ENCODE peak calls at places on chromosome 14, in nine cellular contexts. K is cardiac muscle cell, Z is mammary epithelial cell, A is tibial nerve, Q is body of pancreas, L is Panc1, Y is heart left ventricle, V is IMR-90, M is substantia nigra. J is an unnamed sample.

GRCh38 chr14:68367444-68368014 is 425.3 kb downstream of the ZFP36L1 start:
- DNase-seq in K (no peak), Z (no peak), A (no peak), Q (no peak), L (no peak), Y (no peak), V (no peak), M (no peak), J (no peak)

GRCh38 chr14:39229601-39230110 is 4.1 kb upstream of the MIA2 start:
- DNase-seq in K (no peak), Z (no peak), A (no peak), Q (no peak), L (no peak), Y (no peak), V (no peak), M (no peak), J (no peak)

GRCh38 chr14:45361727-45362126 is 108.7 kb upstream of the MIS18BP1 start:
- DNase-seq in K (no peak), Z (no peak), A (no peak), Q (no peak), L (no peak), Y (no peak), V (no peak), M (no peak), J (no peak)

GRCh38 chr14:99800781-99801180 is 7.6 kb downstream of the EML1 start:
- DNase-seq in K (no peak), Z (no peak), A (no peak), Q (no peak), L (no peak), Y (no peak), V (no peak), M (no peak), J (no peak)

GRCh38 chr14:34075095-34075744 is 124.3 kb upstream of the EGLN3 start:
- DNase-seq in K (no peak), Z (no peak), A (no peak), Q (no peak), L (no peak), Y (no peak), V (no peak), M (no peak), J (no peak)

GRCh38 chr14:100783630-100784321 is 42.1 kb upstream of the MEG3 start:
- DNase-seq in K (no peak), Z (no peak), A (no peak), Q (no peak), L (no peak), Y (no peak), V (no peak), M (no peak), J (peak; percentile 31)

GRCh38 chr14:75025082-75025481 is 22.4 kb downstream of the EIF2B2 start:
- DNase-seq in K (no peak), Z (no peak), A (no peak), Q (no peak), L (no peak), Y (no peak), V (peak; percentile 69), M (no peak), J (no peak)

GRCh38 chr14:75247286-75247922 is 31.2 kb upstream of the FOS start:
- DNase-seq in K (no peak), Z (no peak), A (no peak), Q (no peak), L (no peak), Y (no peak), V (no peak), M (no peak), J (no peak)

GRCh38 chr14:25037032-25037431 is 12.9 kb downstream of the STXBP6 start:
- DNase-seq in K (peak; percentile 18), Z (no peak), A (no peak), Q (no peak), L (no peak), Y (no peak), V (no peak), M (no peak), J (no peak)

GRCh38 chr14:70754989-70755388 is 54.3 kb downstream of the MAP3K9 start:
- DNase-seq in K (no peak), Z (peak; percentile 91), A (no peak), Q (peak; percentile 54), L (peak; percentile 5), Y (no peak), V (no peak), M (no peak), J (peak; percentile 84)

GRCh38 chr14:93114068-93114710 is 1.5 kb downstream of the ITPK1 start:
- DNase-seq in K (no peak), Z (peak; percentile 20), A (no peak), Q (no peak), L (no peak), Y (no peak), V (no peak), M (no peak), J (no peak)

GRCh38 chr14:52902971-52903385 is 47.9 kb downstream of the FERMT2 start:
- DNase-seq in K (no peak), Z (peak; percentile 29), A (no peak), Q (no peak), L (no peak), Y (no peak), V (peak; percentile 57), M (no peak), J (no peak)

DNA sequence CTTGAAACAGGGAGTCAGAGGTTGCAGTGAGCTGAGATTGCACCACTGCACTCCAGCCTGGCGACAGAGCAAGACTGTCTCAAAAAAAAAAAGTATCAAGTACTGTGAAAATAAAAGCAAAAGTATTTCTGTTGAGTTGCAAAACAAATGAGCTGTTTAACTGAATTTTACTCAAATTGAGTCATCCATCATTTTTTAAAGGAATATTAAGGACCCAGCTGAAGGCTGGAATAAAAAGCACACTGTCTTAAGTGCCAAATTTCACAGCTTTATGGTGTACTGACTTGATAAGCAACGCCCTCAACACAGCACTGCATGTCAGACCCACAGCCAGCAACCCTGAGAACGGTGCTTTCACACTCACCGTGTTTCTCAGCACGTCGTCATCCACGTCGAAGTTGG is 57.9 kb downstream of the AMN start:
- DNase-seq in K (no peak), Z (no peak), A (no peak), Q (no peak), L (no peak), Y (no peak), V (no peak), M (no peak), J (no peak)
- H3K27ac ChIP-seq in K (no peak overlapping the region), Z (no peak overlapping the region), A (no peak overlapping the region), Q (no peak overlapping the region), L (no peak overlapping the region), Y (no peak overlapping the region), V (peak overlapping the region; percentile 47), M (no peak overlapping the region), J (no peak overlapping the region)

GRCh38 chr14:105474478-105475268 is at the start of gene CRIP2:
- DNase-seq in K (peak; percentile 89), Z (peak; percentile 47), A (no peak), Q (no peak), L (no peak), Y (peak; percentile 77), V (peak; percentile 10), M (no peak), J (peak; percentile 77)
- H3K27ac ChIP-seq in K (peak within 1 kb of the TSS; percentile 98), Z (peak within 1 kb of the TSS; percentile 83), A (peak within 1 kb of the TSS; percentile 96), Q (peak within 1 kb of the TSS; percentile 86), L (peak within 1 kb of the TSS; percentile 82), Y (peak within 1 kb of the TSS; percentile 100), V (peak within 1 kb of the TSS; percentile 18), M (peak within 1 kb of the TSS; percentile 85), J (peak within 1 kb of the TSS; percentile 100)

DNA sequence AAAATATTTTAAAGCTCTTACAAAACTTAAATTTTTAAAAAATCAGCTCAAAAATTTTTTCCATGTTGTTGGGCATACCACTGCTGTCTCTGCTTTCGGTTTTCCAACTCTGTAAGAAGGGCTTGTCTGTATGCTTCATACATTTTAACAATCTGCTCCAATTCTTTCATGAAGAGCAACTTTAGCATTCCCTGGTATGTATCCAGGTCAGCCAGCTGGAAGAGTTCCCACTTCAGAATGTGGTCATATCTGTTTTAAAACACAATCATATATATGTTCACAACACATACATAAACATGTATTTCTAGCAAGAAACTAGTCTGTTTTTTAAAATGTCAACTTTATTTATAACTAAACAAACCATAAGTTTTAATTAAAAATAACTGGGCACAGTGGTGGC is 33.0 kb downstream of the SAV1 start:
- DNase-seq in K (no peak), Z (no peak), A (no peak), Q (no peak), L (no peak), Y (no peak), V (peak; percentile 31), M (no peak), J (no peak)
- H3K27ac ChIP-seq in K (no peak overlapping the region), Z (no peak overlapping the region), A (no peak overlapping the region), Q (no peak overlapping the region), L (no peak overlapping the region), Y (no peak overlapping the region), V (no peak overlapping the region), M (no peak overlapping the region), J (no peak overlapping the region)

GRCh38 chr14:28143340-28143739 is 623.2 kb upstream of the FOXG1 start:
- DNase-seq in K (no peak), Z (no peak), A (no peak), Q (no peak), L (no peak), Y (no peak), V (no peak), M (no peak), J (no peak)
- H3K27ac ChIP-seq in K (no peak overlapping the region), Z (no peak overlapping the region), A (no peak overlapping the region), Q (no peak overlapping the region), L (no peak overlapping the region), Y (no peak overlapping the region), V (no peak overlapping the region), M (no peak overlapping the region), J (no peak overlapping the region)